ENCODE peak calls at places on chromosomes 4 and X, in ten cellular contexts. A is tibial nerve, J is ovary, N is HCT116, C is breast epithelium, W is HepG2, H is gastrocnemius medialis, K is stomach, L is uterus, U is heart left ventricle. P is an unnamed sample.

GRCh38 chr4:2480649-2481048 is 11.7 kb downstream of the RNF4 start:
- DNase-seq in A (no peak), J (no peak), N (no peak), C (no peak), W (no peak), H (no peak), K (no peak), L (no peak), U (no peak), P (no peak)

GRCh38 chr4:181647396-181648107 is 595.6 kb upstream of the TENM3 start:
- DNase-seq in A (no peak), J (no peak), N (no peak), C (no peak), W (no peak), H (no peak), K (no peak), L (no peak), U (no peak), P (no peak)

GRCh38 chr4:23827971-23828680 is 61.7 kb downstream of the PPARGC1A start:
- DNase-seq in A (no peak), J (no peak), N (no peak), C (no peak), W (no peak), H (no peak), K (no peak), L (no peak), U (no peak), P (no peak)

GRCh38 chrX:129574214-129574613 is 34.2 kb downstream of the OCRL start:
- DNase-seq in A (no peak), J (no peak), N (no peak), C (no peak), W (no peak), H (no peak), K (no peak), L (no peak), U (no peak), P (no peak)

GRCh38 chr4:54902261-54902660 is 223.1 kb downstream of the KDR start:
- DNase-seq in A (no peak), J (no peak), N (no peak), C (no peak), W (no peak), H (no peak), K (no peak), L (no peak), U (no peak), P (peak; percentile 63)

GRCh38 chrX:132331000-132331399 is 111.8 kb upstream of the RAP2C start:
- DNase-seq in A (no peak), J (no peak), N (no peak), C (no peak), W (peak; percentile 95), H (no peak), K (no peak), L (no peak), U (no peak), P (no peak)

GRCh38 chr4:55074386-55074785 is 51.0 kb downstream of the KDR start:
- DNase-seq in A (no peak), J (no peak), N (no peak), C (no peak), W (no peak), H (no peak), K (no peak), L (no peak), U (no peak), P (no peak)

GRCh38 chr4:54971474-54971950 is 153.9 kb downstream of the KDR start:
- DNase-seq in A (no peak), J (no peak), N (peak; percentile 53), C (no peak), W (peak; percentile 18), H (no peak), K (no peak), L (no peak), U (no peak), P (no peak)

GRCh38 chr4:28921886-28922285 is 1798.3 kb upstream of the PCDH7 start:
- DNase-seq in A (no peak), J (no peak), N (no peak), C (no peak), W (no peak), H (no peak), K (no peak), L (no peak), U (no peak), P (no peak)

GRCh38 chr4:156941940-156942548 is 29.6 kb downstream of the PDGFC start:
- DNase-seq in A (no peak), J (peak; percentile 38), N (no peak), C (peak; percentile 52), W (peak; percentile 98), H (peak; percentile 19), K (peak; percentile 79), L (peak; percentile 24), U (peak; percentile 34), P (peak; percentile 61)

GRCh38 chrX:67780694-67781109 is 236.9 kb downstream of the AR start:
- DNase-seq in A (peak; percentile 41), J (peak; percentile 72), N (no peak), C (no peak), W (no peak), H (peak; percentile 76), K (peak; percentile 36), L (peak; percentile 75), U (peak; percentile 82), P (peak; percentile 76)

DNA sequence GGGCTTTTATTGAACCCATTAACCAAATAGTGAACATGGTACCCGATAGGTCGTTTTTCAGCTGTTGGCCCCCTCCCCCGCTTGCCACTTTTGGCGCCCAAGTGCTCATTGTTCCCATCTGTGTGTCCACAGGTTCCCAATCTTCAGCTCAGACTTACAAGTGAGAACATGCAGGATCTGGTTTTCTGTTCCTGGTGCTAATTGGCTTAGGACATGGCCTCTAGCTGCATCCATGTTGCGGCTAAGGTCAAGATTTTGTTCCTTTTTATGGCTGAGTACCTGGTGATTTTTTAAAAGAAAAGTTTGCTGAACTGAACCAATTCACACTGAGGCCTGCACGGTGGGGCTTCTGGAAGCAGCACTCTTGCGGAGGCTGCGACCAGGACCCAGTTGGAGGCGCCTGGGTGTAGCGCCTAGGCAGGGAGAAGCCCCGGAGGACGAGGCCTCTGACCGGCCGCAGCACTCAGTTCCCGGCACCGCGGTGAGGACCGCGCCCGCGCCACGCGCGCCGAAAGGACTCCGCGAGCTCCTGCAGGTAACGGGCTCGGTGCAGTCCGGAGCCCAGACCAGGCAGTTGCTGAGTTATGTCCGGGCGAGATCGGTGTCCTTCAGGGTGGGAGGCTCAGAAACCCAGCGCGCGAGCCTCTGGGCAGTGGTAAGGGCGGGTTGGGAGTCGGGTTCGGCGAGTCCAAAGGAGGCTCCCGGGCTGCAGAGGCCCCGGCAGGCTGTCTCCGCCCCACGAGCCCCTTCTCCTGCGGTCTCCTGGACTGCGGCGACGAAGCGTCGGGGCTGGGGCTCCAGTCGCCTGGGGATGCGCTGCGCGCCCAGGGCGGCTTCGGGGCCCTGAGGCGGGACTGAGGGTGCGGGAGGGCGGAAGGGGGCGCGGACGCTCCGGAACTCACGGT is 15.8 kb upstream of the SLC25A4 start:
- DNase-seq in A (no peak), J (peak; percentile 61), N (no peak), C (no peak), W (no peak), H (no peak), K (no peak), L (peak; percentile 26), U (no peak), P (peak; percentile 44)
- TF ChIP-seq POLR2A in A (no peak), J (no peak), N (no peak), C (no peak), W (no peak), H (no peak), K (no peak), L (no peak), U (no peak), P (no peak)

GRCh38 chr4:73674451-73674919 is 54.2 kb upstream of the RASSF6 start:
- DNase-seq in A (no peak), J (no peak), N (no peak), C (no peak), W (no peak), H (no peak), K (no peak), L (no peak), U (no peak), P (no peak)
- H3K27ac ChIP-seq in A (no peak overlapping the region), J (no peak overlapping the region), N (no peak overlapping the region), C (no peak overlapping the region), W (no peak overlapping the region), H (no peak overlapping the region), K (no peak overlapping the region), L (no peak overlapping the region), U (no peak overlapping the region), P (no peak overlapping the region)

DNA sequence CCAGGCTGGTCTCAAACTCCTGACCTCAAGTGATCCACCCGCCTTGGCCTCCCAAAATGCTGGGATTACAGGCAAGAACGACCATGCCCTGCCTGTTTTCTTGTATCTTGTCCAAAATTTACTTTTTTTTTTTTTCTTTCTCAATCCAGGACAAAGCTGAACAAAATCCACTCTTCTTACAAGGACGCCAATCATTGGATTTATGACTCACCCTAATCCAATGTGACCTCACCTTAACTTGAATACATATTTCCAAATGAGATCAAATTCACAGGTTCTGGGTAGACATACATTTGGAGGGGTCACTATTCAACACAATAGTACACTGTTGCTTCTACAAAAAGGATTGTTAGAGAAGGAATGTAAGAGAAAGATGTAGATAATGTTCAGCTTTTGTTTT is 18.0 kb upstream of the TSR2 start:
- DNase-seq in A (no peak), J (no peak), N (no peak), C (no peak), W (peak; percentile 38), H (no peak), K (no peak), L (no peak), U (no peak), P (no peak)
- H3K4me1 ChIP-seq in A (no peaks in the 10 kb centered on the region), J (no peaks in the 10 kb centered on the region), N (no peaks in the 10 kb centered on the region), C (no peaks in the 10 kb centered on the region), W (peaks cover 18% of the 10 kb centered on the region), H (no peaks in the 10 kb centered on the region), K (no peaks in the 10 kb centered on the region), L (no peaks in the 10 kb centered on the region), U (no peaks in the 10 kb centered on the region), P (no peaks in the 10 kb centered on the region)

GRCh38 chrX:77899081-77899828 is at the start of gene COX7B:
- DNase-seq in A (peak; percentile 18), J (peak; percentile 51), N (peak; percentile 94), C (no peak), W (peak; percentile 96), H (peak; percentile 77), K (peak; percentile 64), L (peak; percentile 56), U (peak; percentile 71), P (peak; percentile 62)
- TF ChIP-seq POLR2A in A (peak; percentile 56), J (peak; percentile 50), N (peak; percentile 46), C (peak; percentile 49), W (peak; percentile 75), H (peak; percentile 80), K (peak; percentile 42), L (peak; percentile 63), U (peak; percentile 75), P (peak; percentile 81)

DNA sequence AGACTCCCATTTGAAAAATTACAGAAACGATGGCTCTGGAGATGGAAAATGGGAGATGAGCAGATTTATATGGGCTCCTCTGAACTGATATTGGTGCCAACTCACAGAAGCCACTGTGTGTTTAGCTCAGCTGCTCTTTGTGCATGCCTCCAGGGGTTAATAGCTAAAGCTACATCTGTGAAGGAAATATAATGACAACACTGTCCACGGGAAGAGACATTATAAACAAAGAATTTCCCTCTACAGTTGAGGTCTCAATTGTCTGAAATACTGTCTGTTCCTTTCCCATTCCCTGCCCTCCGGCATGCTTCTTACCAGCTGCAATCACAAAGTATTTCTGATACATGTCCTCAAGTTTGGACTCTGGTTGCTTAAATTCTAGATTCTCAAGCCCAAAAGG is 40.4 kb downstream of the PPA2 start:
- DNase-seq in A (no peak), J (no peak), N (no peak), C (no peak), W (no peak), H (no peak), K (no peak), L (no peak), U (no peak), P (no peak)
- H3K27ac ChIP-seq in A (no peak overlapping the region), J (no peak overlapping the region), N (no peak overlapping the region), C (no peak overlapping the region), W (no peak overlapping the region), H (no peak overlapping the region), K (no peak overlapping the region), L (no peak overlapping the region), U (no peak overlapping the region), P (no peak overlapping the region)

P was measured in thyroid gland.